ENCODE peak calls at places on chromosomes 13 and 19, in nine cellular contexts. One of them, this sample, is unnamed.

GRCh38 chr13:100589178-100589725 is 663 bp upstream of the GGACT start:
- DNase-seq in tibial artery: no peak
- DNase-seq in ascending aorta: no peak
- DNase-seq in CD8-positive, alpha-beta T cell: no peak
- DNase-seq in testis: no peak
- DNase-seq in K562: no peak
- DNase-seq in HL-60: no peak
- DNase-seq in spleen: no peak
- DNase-seq in OCI-LY7: no peak
- DNase-seq in this sample: no peak

GRCh38 chr19:1453525-1454371 is 3.8 kb downstream of the APC2 start:
- DNase-seq in tibial artery: no peak
- DNase-seq in ascending aorta: no peak
- DNase-seq in CD8-positive, alpha-beta T cell: no peak
- DNase-seq in testis: peak; percentile 84
- DNase-seq in K562: no peak
- DNase-seq in HL-60: no peak
- DNase-seq in spleen: no peak
- DNase-seq in OCI-LY7: no peak
- DNase-seq in this sample: no peak

GRCh38 chr13:40648040-40648439 is 18.4 kb downstream of the FOXO1 start:
- DNase-seq in tibial artery: no peak
- DNase-seq in ascending aorta: no peak
- DNase-seq in CD8-positive, alpha-beta T cell: no peak
- DNase-seq in testis: no peak
- DNase-seq in K562: no peak
- DNase-seq in HL-60: no peak
- DNase-seq in spleen: no peak
- DNase-seq in OCI-LY7: no peak
- DNase-seq in this sample: no peak

GRCh38 chr19:12774588-12775555 is at the start of gene HOOK2:
- DNase-seq in tibial artery: peak; percentile 80
- DNase-seq in ascending aorta: no peak
- DNase-seq in CD8-positive, alpha-beta T cell: no peak
- DNase-seq in testis: peak; percentile 66
- DNase-seq in K562: peak; percentile 71
- DNase-seq in HL-60: no peak
- DNase-seq in spleen: peak; percentile 93
- DNase-seq in OCI-LY7: no peak
- DNase-seq in this sample: peak; percentile 98

GRCh38 chr19:45448887-45449299 is 18.9 kb upstream of the FOSB start:
- DNase-seq in tibial artery: no peak
- DNase-seq in ascending aorta: no peak
- DNase-seq in CD8-positive, alpha-beta T cell: no peak
- DNase-seq in testis: no peak
- DNase-seq in K562: no peak
- DNase-seq in HL-60: no peak
- DNase-seq in spleen: no peak
- DNase-seq in OCI-LY7: no peak
- DNase-seq in this sample: no peak

GRCh38 chr13:94967183-94968039 is 255.1 kb upstream of the SOX21 start:
- DNase-seq in tibial artery: no peak
- DNase-seq in ascending aorta: no peak
- DNase-seq in CD8-positive, alpha-beta T cell: no peak
- DNase-seq in testis: no peak
- DNase-seq in K562: no peak
- DNase-seq in HL-60: no peak
- DNase-seq in spleen: no peak
- DNase-seq in OCI-LY7: no peak
- DNase-seq in this sample: no peak

GRCh38 chr13:112968910-112969691 is at the start of gene MCF2L:
- DNase-seq in tibial artery: peak; percentile 53
- DNase-seq in ascending aorta: no peak
- DNase-seq in CD8-positive, alpha-beta T cell: peak; percentile 53
- DNase-seq in testis: peak; percentile 59
- DNase-seq in K562: no peak
- DNase-seq in HL-60: no peak
- DNase-seq in spleen: peak; percentile 88
- DNase-seq in OCI-LY7: peak; percentile 70
- DNase-seq in this sample: peak; percentile 64

GRCh38 chr19:33688657-33688992 is 66.9 kb downstream of the CHST8 start:
- DNase-seq in tibial artery: peak; percentile 58
- DNase-seq in ascending aorta: no peak
- DNase-seq in CD8-positive, alpha-beta T cell: no peak
- DNase-seq in testis: no peak
- DNase-seq in K562: no peak
- DNase-seq in HL-60: no peak
- DNase-seq in spleen: peak; percentile 59
- DNase-seq in OCI-LY7: no peak
- DNase-seq in this sample: no peak

GRCh38 chr19:4575267-4575793 is 15.8 kb upstream of the SEMA6B start:
- DNase-seq in tibial artery: no peak
- DNase-seq in ascending aorta: no peak
- DNase-seq in CD8-positive, alpha-beta T cell: no peak
- DNase-seq in testis: peak; percentile 35
- DNase-seq in K562: peak; percentile 74
- DNase-seq in HL-60: no peak
- DNase-seq in spleen: no peak
- DNase-seq in OCI-LY7: no peak
- DNase-seq in this sample: no peak

GRCh38 chr13:108560092-108560491 is 69.3 kb upstream of the MYO16 start:
- DNase-seq in tibial artery: no peak
- DNase-seq in ascending aorta: no peak
- DNase-seq in CD8-positive, alpha-beta T cell: no peak
- DNase-seq in testis: no peak
- DNase-seq in K562: no peak
- DNase-seq in HL-60: no peak
- DNase-seq in spleen: no peak
- DNase-seq in OCI-LY7: no peak
- DNase-seq in this sample: no peak

GRCh38 chr19:3785938-3786824 is at the start of gene MATK:
- DNase-seq in tibial artery: no peak
- DNase-seq in ascending aorta: no peak
- DNase-seq in CD8-positive, alpha-beta T cell: no peak
- DNase-seq in testis: no peak
- DNase-seq in K562: peak; percentile 87
- DNase-seq in HL-60: peak; percentile 55
- DNase-seq in spleen: peak; percentile 79
- DNase-seq in OCI-LY7: no peak
- DNase-seq in this sample: no peak

GRCh38 chr19:3506384-3507340 is 551 bp downstream of the FZR1 start:
- DNase-seq in tibial artery: peak; percentile 77
- DNase-seq in ascending aorta: no peak
- DNase-seq in CD8-positive, alpha-beta T cell: peak; percentile 12
- DNase-seq in testis: peak; percentile 39
- DNase-seq in K562: peak; percentile 62
- DNase-seq in HL-60: no peak
- DNase-seq in spleen: no peak
- DNase-seq in OCI-LY7: peak; percentile 26
- DNase-seq in this sample: peak; percentile 51

GRCh38 chr13:107808388-107808787 is 406.9 kb downstream of the LIG4 start:
- DNase-seq in tibial artery: no peak
- DNase-seq in ascending aorta: no peak
- DNase-seq in CD8-positive, alpha-beta T cell: no peak
- DNase-seq in testis: no peak
- DNase-seq in K562: no peak
- DNase-seq in HL-60: no peak
- DNase-seq in spleen: no peak
- DNase-seq in OCI-LY7: no peak
- DNase-seq in this sample: no peak

GRCh38 chr19:58559275-58560006 is 1.0 kb upstream of the UBE2M start:
- DNase-seq in tibial artery: peak; percentile 97
- DNase-seq in ascending aorta: peak; percentile 60
- DNase-seq in CD8-positive, alpha-beta T cell: peak; percentile 51
- DNase-seq in testis: peak; percentile 95
- DNase-seq in K562: peak; percentile 94
- DNase-seq in HL-60: peak; percentile 97
- DNase-seq in spleen: peak; percentile 95
- DNase-seq in OCI-LY7: peak; percentile 93
- DNase-seq in this sample: peak; percentile 95

GRCh38 chr13:67474114-67474513 is 244.0 kb upstream of the PCDH9 start:
- DNase-seq in tibial artery: no peak
- DNase-seq in ascending aorta: no peak
- DNase-seq in CD8-positive, alpha-beta T cell: no peak
- DNase-seq in testis: no peak
- DNase-seq in K562: no peak
- DNase-seq in HL-60: no peak
- DNase-seq in spleen: no peak
- DNase-seq in OCI-LY7: no peak
- DNase-seq in this sample: no peak

GRCh38 chr13:78621086-78621485 is 17.7 kb upstream of the POU4F1 start:
- DNase-seq in tibial artery: no peak
- DNase-seq in ascending aorta: no peak
- DNase-seq in CD8-positive, alpha-beta T cell: no peak
- DNase-seq in testis: no peak
- DNase-seq in K562: no peak
- DNase-seq in HL-60: no peak
- DNase-seq in spleen: no peak
- DNase-seq in OCI-LY7: no peak
- DNase-seq in this sample: no peak

GRCh38 chr13:24032674-24033073 is 127.8 kb upstream of the SPATA13 start:
- DNase-seq in tibial artery: no peak
- DNase-seq in ascending aorta: no peak
- DNase-seq in CD8-positive, alpha-beta T cell: no peak
- DNase-seq in testis: no peak
- DNase-seq in K562: no peak
- DNase-seq in HL-60: no peak
- DNase-seq in spleen: no peak
- DNase-seq in OCI-LY7: no peak
- DNase-seq in this sample: no peak

GRCh38 chr19:13890136-13890535 is 13.2 kb downstream of the NANOS3 start:
- DNase-seq in tibial artery: no peak
- DNase-seq in ascending aorta: no peak
- DNase-seq in CD8-positive, alpha-beta T cell: no peak
- DNase-seq in testis: no peak
- DNase-seq in K562: no peak
- DNase-seq in HL-60: no peak
- DNase-seq in spleen: no peak
- DNase-seq in OCI-LY7: no peak
- DNase-seq in this sample: no peak

GRCh38 chr13:48160879-48161278 is 66.0 kb upstream of the MED4 start:
- DNase-seq in tibial artery: no peak
- DNase-seq in ascending aorta: no peak
- DNase-seq in CD8-positive, alpha-beta T cell: no peak
- DNase-seq in testis: no peak
- DNase-seq in K562: no peak
- DNase-seq in HL-60: no peak
- DNase-seq in spleen: no peak
- DNase-seq in OCI-LY7: no peak
- DNase-seq in this sample: no peak

DNA sequence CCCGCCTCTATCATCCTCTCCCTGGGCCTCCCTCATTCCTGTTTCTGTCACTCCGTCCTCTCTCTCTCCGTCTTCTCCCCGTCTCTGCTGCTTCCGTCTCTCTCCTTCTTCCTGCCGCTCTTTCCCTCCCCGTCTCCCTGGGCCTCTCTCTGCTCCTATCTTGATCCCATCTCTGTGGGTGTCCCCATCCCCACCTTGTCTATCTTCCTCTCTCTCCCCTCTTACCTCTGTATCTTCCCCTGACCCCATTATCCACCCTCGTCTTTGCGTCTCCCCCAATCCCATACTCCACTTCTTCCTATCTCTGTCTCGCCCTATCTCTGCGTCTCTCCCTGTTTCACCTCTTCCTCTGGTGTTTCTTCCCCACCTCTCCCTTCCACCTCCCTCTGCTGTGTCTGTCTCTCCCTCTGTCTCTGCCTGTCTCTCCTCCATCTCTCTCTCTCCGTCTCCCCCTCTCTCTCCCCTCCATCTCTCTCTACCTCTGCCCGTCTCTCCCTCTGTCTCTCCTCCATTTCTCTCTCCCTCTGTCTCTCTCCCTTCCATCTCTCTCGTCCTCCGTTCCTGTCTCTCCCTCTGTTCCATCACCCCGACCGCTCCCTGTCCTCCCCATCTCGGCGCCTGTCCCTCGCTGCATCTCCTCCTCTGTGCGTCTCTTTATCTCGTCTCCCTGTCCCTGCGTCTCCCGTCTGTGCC is 4.3 kb downstream of the GRIN2D start:
- DNase-seq in tibial artery: no peak
- DNase-seq in ascending aorta: no peak
- DNase-seq in CD8-positive, alpha-beta T cell: no peak
- DNase-seq in testis: no peak
- DNase-seq in K562: no peak
- DNase-seq in HL-60: no peak
- DNase-seq in spleen: no peak
- DNase-seq in OCI-LY7: no peak
- DNase-seq in this sample: no peak
- H3K4me3 ChIP-seq in tibial artery: peak overlapping the region; percentile 48
- H3K4me3 ChIP-seq in ascending aorta: peak overlapping the region; percentile 59
- H3K4me3 ChIP-seq in CD8-positive, alpha-beta T cell: peak overlapping the region; percentile 43
- H3K4me3 ChIP-seq in testis: peak overlapping the region; percentile 26
- H3K4me3 ChIP-seq in K562: peak overlapping the region; percentile 75
- H3K4me3 ChIP-seq in HL-60: peak overlapping the region; percentile 48
- H3K4me3 ChIP-seq in spleen: no peak overlapping the region
- H3K4me3 ChIP-seq in OCI-LY7: peak overlapping the region; percentile 62
- H3K4me3 ChIP-seq in this sample: no peak overlapping the region

GRCh38 chr13:109869312-109870237 is 83.2 kb upstream of the IRS2 start:
- DNase-seq in tibial artery: peak; percentile 88
- DNase-seq in ascending aorta: no peak
- DNase-seq in CD8-positive, alpha-beta T cell: peak; percentile 3
- DNase-seq in testis: peak; percentile 90
- DNase-seq in K562: no peak
- DNase-seq in HL-60: no peak
- DNase-seq in spleen: peak; percentile 76
- DNase-seq in OCI-LY7: no peak
- DNase-seq in this sample: peak; percentile 82
- TF ChIP-seq CTCF in tibial artery: no peak
- TF ChIP-seq CTCF in ascending aorta: no peak
- TF ChIP-seq CTCF in CD8-positive, alpha-beta T cell: no peak
- TF ChIP-seq CTCF in testis: no peak
- TF ChIP-seq CTCF in K562: peak; percentile 19
- TF ChIP-seq CTCF in HL-60: no peak
- TF ChIP-seq CTCF in spleen: no peak
- TF ChIP-seq CTCF in OCI-LY7: no peak
- TF ChIP-seq CTCF in this sample: no peak

GRCh38 chr19:43505186-43505456 is 575 bp upstream of the PHLDB3 start:
- DNase-seq in tibial artery: no peak
- DNase-seq in ascending aorta: no peak
- DNase-seq in CD8-positive, alpha-beta T cell: no peak
- DNase-seq in testis: no peak
- DNase-seq in K562: no peak
- DNase-seq in HL-60: no peak
- DNase-seq in spleen: no peak
- DNase-seq in OCI-LY7: no peak
- DNase-seq in this sample: no peak
- H3K4me3 ChIP-seq in tibial artery: peak overlapping the region; percentile 91
- H3K4me3 ChIP-seq in ascending aorta: peak overlapping the region; percentile 75
- H3K4me3 ChIP-seq in CD8-positive, alpha-beta T cell: peak overlapping the region; percentile 97
- H3K4me3 ChIP-seq in testis: no peak overlapping the region
- H3K4me3 ChIP-seq in K562: no peak overlapping the region
- H3K4me3 ChIP-seq in HL-60: no peak overlapping the region
- H3K4me3 ChIP-seq in spleen: no peak overlapping the region
- H3K4me3 ChIP-seq in OCI-LY7: peak overlapping the region; percentile 77
- H3K4me3 ChIP-seq in this sample: no peak overlapping the region

DNA sequence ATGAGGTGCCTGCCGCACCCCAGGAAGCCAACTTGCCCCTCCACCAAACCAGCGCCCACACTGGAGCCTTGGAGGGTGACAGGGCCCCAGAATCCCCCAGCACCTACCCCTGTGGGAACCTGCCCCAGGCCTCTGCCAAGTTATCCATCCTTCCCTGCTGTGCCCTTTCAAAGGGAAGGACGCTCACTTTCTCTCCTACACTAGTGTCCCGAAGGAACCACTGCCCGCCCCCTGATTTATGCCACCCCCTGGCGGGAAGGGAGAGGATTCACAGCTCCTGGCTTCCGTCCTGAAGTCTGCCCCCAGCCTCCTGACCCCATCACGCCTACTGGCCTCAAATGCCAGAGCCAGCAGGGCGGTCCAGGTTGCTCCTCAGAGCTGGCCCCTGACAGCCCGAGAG is 1.4 kb downstream of the EVI5L start:
- DNase-seq in tibial artery: no peak
- DNase-seq in ascending aorta: no peak
- DNase-seq in CD8-positive, alpha-beta T cell: no peak
- DNase-seq in testis: no peak
- DNase-seq in K562: peak; percentile 68
- DNase-seq in HL-60: no peak
- DNase-seq in spleen: no peak
- DNase-seq in OCI-LY7: peak; percentile 47
- DNase-seq in this sample: peak; percentile 53
- TF ChIP-seq CTCF in tibial artery: no peak
- TF ChIP-seq CTCF in ascending aorta: no peak
- TF ChIP-seq CTCF in CD8-positive, alpha-beta T cell: no peak
- TF ChIP-seq CTCF in testis: no peak
- TF ChIP-seq CTCF in K562: peak; percentile 68
- TF ChIP-seq CTCF in HL-60: no peak
- TF ChIP-seq CTCF in spleen: no peak
- TF ChIP-seq CTCF in OCI-LY7: peak; percentile 69
- TF ChIP-seq CTCF in this sample: no peak